ENCODE peak calls at places on chromosomes 11 and 22, in seven cellular contexts. M, O, E, D, B, Q and N are unnamed samples.

GRCh38 chr11:133669371-133670046 is 137.2 kb upstream of the OPCML start:
- DNase-seq in E (no peak), M (no peak), O (no peak), B (no peak), Q (no peak), D (no peak), N (no peak)

GRCh38 chr11:127683321-127683720 is 682.8 kb upstream of the KIRREL3 start:
- DNase-seq in O (no peak), M (no peak), B (no peak), E (no peak), Q (no peak), D (no peak), N (no peak)

GRCh38 chr11:43944761-43945311 is 2.4 kb downstream of the C11orf96 start:
- DNase-seq in E (peak), D (peak), B (peak), O (peak), M (peak), Q (peak), N (peak)

GRCh38 chr22:24230911-24231656 is 13.8 kb downstream of the GGT5 start:
- DNase-seq in B (peak), D (peak), M (peak), O (no peak), Q (no peak), E (peak), N (peak)

GRCh38 chr11:94725071-94725470 is 43.1 kb upstream of the AMOTL1 start:
- DNase-seq in D (no peak), M (no peak), B (no peak), O (no peak), E (no peak), Q (no peak), N (no peak)

GRCh38 chr22:46031561-46031960 is 54.6 kb upstream of the WNT7B start:
- DNase-seq in B (no peak), D (no peak), Q (no peak), M (no peak), O (no peak), E (no peak), N (no peak)

GRCh38 chr11:133945087-133945974 is 11.4 kb downstream of the IGSF9B start:
- DNase-seq in B (no peak), D (no peak), O (peak), Q (no peak), M (no peak), E (peak), N (no peak)

GRCh38 chr11:85823816-85824215 is 12.9 kb upstream of the SYTL2 start:
- DNase-seq in B (peak), O (no peak), M (no peak), D (no peak), E (peak), Q (no peak), N (no peak)

GRCh38 chr11:44634401-44635281 is 69.2 kb downstream of the CD82 start:
- DNase-seq in B (peak), E (peak), M (peak), D (peak), Q (peak), O (peak), N (no peak)

GRCh38 chr11:75982309-75982708 is 167.3 kb downstream of the UVRAG start:
- DNase-seq in D (no peak), B (no peak), M (peak), E (no peak), O (no peak), Q (no peak), N (no peak)

GRCh38 chr22:26325641-26326040 is 103.4 kb upstream of the ASPHD2 start:
- DNase-seq in E (no peak), B (no peak), O (no peak), M (no peak), Q (no peak), D (no peak), N (no peak)

GRCh38 chr11:19472679-19473078 is 231.9 kb upstream of the E2F8 start:
- DNase-seq in D (no peak), B (no peak), Q (no peak), M (no peak), O (no peak), E (no peak), N (no peak)

GRCh38 chr22:36606114-36606513 is 77.1 kb upstream of the EIF3D start:
- DNase-seq in D (no peak), E (no peak), B (no peak), Q (no peak), O (no peak), M (no peak), N (no peak)

GRCh38 chr11:17479284-17480214 is 2.9 kb upstream of the ABCC8 start:
- DNase-seq in E (no peak), M (no peak), Q (no peak), O (no peak), B (peak), D (peak), N (peak)

GRCh38 chr11:113201055-113201818 is 113.1 kb upstream of the TTC12 start:
- DNase-seq in Q (no peak), D (peak), M (no peak), B (no peak), O (no peak), E (no peak), N (no peak)

GRCh38 chr11:46892109-46892508 is 26.2 kb downstream of the LRP4 start:
- DNase-seq in M (no peak), O (no peak), D (no peak), Q (no peak), E (no peak), B (no peak), N (no peak)

DNA sequence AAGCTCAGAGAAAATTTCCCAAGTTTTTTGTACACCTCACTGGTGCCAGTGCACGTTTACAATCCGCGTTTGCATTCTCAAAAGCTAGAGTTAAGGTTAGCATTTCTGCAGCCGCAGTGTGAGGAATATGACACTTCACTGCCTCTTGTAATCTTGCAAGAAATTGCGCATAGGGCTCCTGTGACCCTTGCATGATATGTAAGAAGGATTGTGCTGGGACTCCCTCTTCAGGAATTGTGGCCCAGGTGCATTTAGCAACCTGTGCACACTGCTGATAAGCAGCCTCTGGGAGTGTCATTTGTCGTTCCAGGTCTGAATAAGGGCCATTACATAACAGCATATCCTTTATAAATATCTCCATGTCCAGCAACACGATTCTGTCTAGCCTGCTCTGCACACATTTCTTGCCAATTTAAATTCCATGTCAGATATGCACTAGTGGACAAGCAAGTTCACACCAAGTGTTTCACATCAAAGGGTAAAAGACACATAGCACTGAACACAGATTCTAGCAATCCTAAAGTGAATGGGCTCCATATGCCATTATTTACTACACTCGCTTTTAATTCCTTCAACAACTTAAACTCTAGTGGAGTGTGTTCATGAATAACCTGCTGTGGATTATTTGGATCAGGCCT is 69.2 kb upstream of the INCENP start:
- DNase-seq in D (no peak), B (peak), M (no peak), Q (peak), E (no peak), O (no peak), N (no peak)
- TF ChIP-seq CTCF in D (peak), B (peak), M (no peak), Q (no peak), E (no peak), O (peak), N (peak)

DNA sequence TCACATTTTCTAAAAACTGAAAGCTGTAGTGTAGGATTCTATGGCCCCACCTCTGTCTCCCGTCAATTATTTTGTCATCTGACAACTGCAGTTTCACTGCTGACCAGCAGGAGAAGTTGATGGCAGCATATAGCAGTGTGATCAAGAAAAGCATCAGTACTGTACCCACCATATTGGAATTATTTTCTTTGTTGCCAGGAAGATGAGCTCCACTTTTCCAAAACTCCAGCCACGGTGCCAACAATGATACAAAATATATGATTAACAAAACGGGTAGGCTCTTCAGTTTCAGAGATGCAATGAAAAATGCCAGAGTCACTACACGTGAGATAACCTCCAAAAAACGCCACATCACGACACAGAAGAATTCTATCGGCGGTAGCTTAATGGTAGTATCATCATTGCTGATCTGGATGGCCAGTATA is 41.3 kb downstream of the XKR3 start:
- DNase-seq in M (no peak), D (no peak), O (no peak), Q (no peak), B (no peak), E (no peak), N (no peak)
- TF ChIP-seq CTCF in M (no peak), D (no peak), O (no peak), Q (no peak), B (no peak), E (no peak), N (peak)

GRCh38 chr11:72114570-72114969 is 2.1 kb upstream of the ANAPC15 start:
- DNase-seq in M (no peak), E (no peak), D (no peak), O (no peak), B (no peak), Q (no peak), N (no peak)

GRCh38 chr11:72111803-72112540 is 523 bp downstream of the ANAPC15 start:
- DNase-seq in D (peak), E (no peak), B (peak), Q (peak), M (peak), O (peak), N (peak)

GRCh38 chr11:72111300-72111699 is 1.2 kb downstream of the ANAPC15 start:
- DNase-seq in M (no peak), O (no peak), D (no peak), B (no peak), Q (no peak), E (no peak), N (no peak)

GRCh38 chr11:72112541-72113136 is at the start of gene ANAPC15:
- DNase-seq in Q (peak), M (peak), D (peak), E (peak), B (peak), O (peak), N (peak)

GRCh38 chr11:72113170-72113808 is 794 bp upstream of the ANAPC15 start:
- DNase-seq in Q (no peak), O (no peak), B (no peak), M (no peak), D (no peak), E (no peak), N (no peak)
- TF ChIP-seq CTCF in Q (no peak), O (no peak), B (no peak), M (no peak), D (no peak), E (no peak), N (no peak)

GRCh38 chr11:88281317-88281712 is 56.2 kb downstream of the CTSC start:
- DNase-seq in E (no peak), B (no peak), D (no peak), O (no peak), M (no peak), Q (no peak), N (no peak)
- TF ChIP-seq CTCF in E (no peak), B (no peak), D (no peak), O (no peak), M (no peak), Q (no peak), N (no peak)

GRCh38 chr22:38951734-38952133 is 5.7 kb upstream of the APOBEC3A start:
- DNase-seq in O (no peak), Q (no peak), M (no peak), E (no peak), D (no peak), B (peak), N (no peak)
- TF ChIP-seq CTCF in O (no peak), Q (no peak), M (no peak), E (no peak), D (no peak), B (no peak), N (no peak)

DNA sequence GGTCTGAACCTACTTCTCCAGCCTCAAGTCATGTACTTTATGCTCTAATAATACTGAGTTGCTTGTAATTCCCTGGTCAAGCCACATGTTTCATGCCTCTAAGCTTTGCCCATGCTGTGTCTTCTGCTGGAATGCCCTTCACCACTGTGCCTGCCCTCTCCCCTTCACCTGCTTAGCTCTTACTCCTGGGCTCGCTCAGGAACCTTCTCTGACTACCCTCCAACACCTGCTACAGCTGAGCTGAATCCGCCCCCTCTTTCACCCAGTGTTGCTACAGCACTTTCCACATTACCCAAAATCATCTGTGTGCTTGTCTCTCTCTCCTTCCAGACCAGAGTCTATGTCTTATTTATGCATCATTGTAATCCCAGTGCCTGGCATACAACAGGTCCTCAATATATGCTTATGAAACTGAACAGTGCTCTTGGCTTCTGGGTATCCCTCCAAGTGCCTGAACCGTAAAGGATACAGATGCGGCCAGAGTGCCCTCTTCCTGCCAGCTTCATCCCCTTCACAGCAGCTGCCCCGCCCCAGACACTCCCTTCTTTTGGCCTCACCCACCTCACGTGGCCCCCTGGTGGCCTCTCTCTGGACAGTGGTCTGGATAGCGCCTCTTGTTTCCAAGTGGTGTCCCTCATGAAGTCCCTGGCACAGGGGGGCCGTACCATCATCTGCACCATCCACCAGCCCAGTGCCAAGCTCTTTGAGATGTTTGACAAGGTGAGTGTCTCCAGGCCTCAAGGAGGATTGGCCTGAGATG is 7.1 kb downstream of the ABCG4 start:
- DNase-seq in D (peak), M (no peak), E (no peak), O (no peak), Q (no peak), B (peak), N (no peak)
- TF ChIP-seq CTCF in D (peak), M (no peak), E (no peak), O (peak), Q (no peak), B (no peak), N (peak)

DNA sequence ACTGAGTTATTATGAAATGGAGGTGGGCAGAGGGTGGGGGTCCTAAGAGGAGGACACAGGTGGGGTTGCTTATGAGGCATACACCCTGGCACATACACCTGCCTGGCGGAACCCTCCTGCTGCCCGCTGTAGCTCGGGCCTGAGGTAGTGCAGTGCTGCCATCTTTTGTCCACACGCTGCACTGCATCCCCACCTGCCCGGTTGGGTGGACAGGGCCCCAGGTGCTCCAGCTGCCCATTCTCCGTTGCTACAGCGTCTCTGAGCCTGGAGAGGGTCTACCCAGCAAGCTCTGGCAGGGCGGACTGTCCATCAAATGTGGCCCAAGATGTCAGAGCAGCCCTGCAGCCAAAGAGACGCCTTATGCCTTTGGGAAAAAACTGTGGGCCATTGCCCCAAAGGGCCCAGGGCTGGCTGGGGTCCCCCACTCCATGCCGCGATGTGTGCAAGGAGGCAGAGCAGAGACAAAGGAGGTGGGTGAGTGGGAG is 131.2 kb downstream of the BUD13 start:
- DNase-seq in O (peak), D (peak), E (peak), Q (peak), B (peak), M (peak), N (peak)
- TF ChIP-seq CTCF in O (peak), D (peak), E (no peak), Q (peak), B (peak), M (peak), N (peak)

GRCh38 chr11:110249066-110249465 is 47.3 kb downstream of the RDX start:
- DNase-seq in B (no peak), O (no peak), M (no peak), D (no peak), Q (no peak), E (no peak), N (no peak)
- TF ChIP-seq CTCF in B (no peak), O (no peak), M (no peak), D (no peak), Q (no peak), E (peak), N (peak)

GRCh38 chr11:67545280-67545679 is 22.0 kb upstream of the CABP2 start:
- DNase-seq in D (no peak), B (peak), M (no peak), E (no peak), Q (no peak), O (no peak), N (no peak)
- TF ChIP-seq CTCF in D (no peak), B (peak), M (no peak), E (no peak), Q (no peak), O (no peak), N (no peak)